ENCODE peak calls at places on chromosomes 3 and 15, in seven cellular contexts. One of them, this sample, is unnamed.

GRCh38 chr15:73930371-73930770 is 4.1 kb downstream of the LOXL1 start:
- DNase-seq in astrocyte of the spinal cord: peak
- DNase-seq in hepatocyte: peak
- DNase-seq in GM12865: no peak
- DNase-seq in colonic mucosa: no peak
- DNase-seq in progenitor cell of endocrine pancreas: no peak
- DNase-seq in endodermal cell: no peak
- DNase-seq in this sample: no peak

GRCh38 chr15:46786886-46787285 is 930.4 kb upstream of the SEMA6D start:
- DNase-seq in hepatocyte: peak
- DNase-seq in astrocyte of the spinal cord: no peak
- DNase-seq in progenitor cell of endocrine pancreas: no peak
- DNase-seq in GM12865: peak
- DNase-seq in colonic mucosa: no peak
- DNase-seq in endodermal cell: no peak
- DNase-seq in this sample: no peak

GRCh38 chr3:18827664-18828063 is 320.6 kb upstream of the KCNH8 start:
- DNase-seq in astrocyte of the spinal cord: no peak
- DNase-seq in hepatocyte: no peak
- DNase-seq in progenitor cell of endocrine pancreas: no peak
- DNase-seq in colonic mucosa: no peak
- DNase-seq in GM12865: no peak
- DNase-seq in endodermal cell: no peak
- DNase-seq in this sample: no peak

GRCh38 chr3:190586631-190587000 is 72.7 kb downstream of the IL1RAP start:
- DNase-seq in hepatocyte: peak
- DNase-seq in colonic mucosa: no peak
- DNase-seq in progenitor cell of endocrine pancreas: no peak
- DNase-seq in GM12865: peak
- DNase-seq in endodermal cell: no peak
- DNase-seq in astrocyte of the spinal cord: peak
- DNase-seq in this sample: peak

GRCh38 chr15:62403164-62403809 is 238.2 kb upstream of the C2CD4B start:
- DNase-seq in endodermal cell: no peak
- DNase-seq in GM12865: no peak
- DNase-seq in progenitor cell of endocrine pancreas: no peak
- DNase-seq in colonic mucosa: no peak
- DNase-seq in astrocyte of the spinal cord: peak
- DNase-seq in hepatocyte: no peak
- DNase-seq in this sample: no peak

GRCh38 chr3:107904536-107905066 is 186.2 kb downstream of the CD47 start:
- DNase-seq in astrocyte of the spinal cord: no peak
- DNase-seq in endodermal cell: no peak
- DNase-seq in progenitor cell of endocrine pancreas: no peak
- DNase-seq in GM12865: no peak
- DNase-seq in hepatocyte: no peak
- DNase-seq in colonic mucosa: no peak
- DNase-seq in this sample: peak

GRCh38 chr3:187101184-187102072 is 37.9 kb downstream of the RPL39L start:
- DNase-seq in GM12865: peak
- DNase-seq in hepatocyte: peak
- DNase-seq in colonic mucosa: peak
- DNase-seq in progenitor cell of endocrine pancreas: no peak
- DNase-seq in astrocyte of the spinal cord: peak
- DNase-seq in endodermal cell: no peak
- DNase-seq in this sample: peak

GRCh38 chr3:89113887-89114840 is 6.7 kb downstream of the EPHA3 start:
- DNase-seq in progenitor cell of endocrine pancreas: peak
- DNase-seq in endodermal cell: peak
- DNase-seq in GM12865: peak
- DNase-seq in colonic mucosa: peak
- DNase-seq in hepatocyte: peak
- DNase-seq in astrocyte of the spinal cord: peak
- DNase-seq in this sample: peak

GRCh38 chr3:110069641-110070538 is 732.5 kb upstream of the DPPA4 start:
- DNase-seq in hepatocyte: peak
- DNase-seq in GM12865: peak
- DNase-seq in progenitor cell of endocrine pancreas: no peak
- DNase-seq in colonic mucosa: no peak
- DNase-seq in astrocyte of the spinal cord: peak
- DNase-seq in endodermal cell: no peak
- DNase-seq in this sample: no peak

GRCh38 chr15:62135532-62136134 is 29.5 kb downstream of the C2CD4B start:
- DNase-seq in astrocyte of the spinal cord: peak
- DNase-seq in endodermal cell: no peak
- DNase-seq in GM12865: no peak
- DNase-seq in colonic mucosa: peak
- DNase-seq in hepatocyte: peak
- DNase-seq in progenitor cell of endocrine pancreas: no peak
- DNase-seq in this sample: peak

GRCh38 chr15:30649952-30650929 is 24.3 kb downstream of the ARHGAP11B start:
- DNase-seq in hepatocyte: no peak
- DNase-seq in colonic mucosa: no peak
- DNase-seq in endodermal cell: no peak
- DNase-seq in GM12865: peak
- DNase-seq in astrocyte of the spinal cord: no peak
- DNase-seq in progenitor cell of endocrine pancreas: no peak
- DNase-seq in this sample: no peak

GRCh38 chr15:63080638-63081250 is 38.2 kb downstream of the TPM1 start:
- DNase-seq in endodermal cell: no peak
- DNase-seq in progenitor cell of endocrine pancreas: no peak
- DNase-seq in GM12865: no peak
- DNase-seq in hepatocyte: no peak
- DNase-seq in colonic mucosa: no peak
- DNase-seq in astrocyte of the spinal cord: no peak
- DNase-seq in this sample: no peak

DNA sequence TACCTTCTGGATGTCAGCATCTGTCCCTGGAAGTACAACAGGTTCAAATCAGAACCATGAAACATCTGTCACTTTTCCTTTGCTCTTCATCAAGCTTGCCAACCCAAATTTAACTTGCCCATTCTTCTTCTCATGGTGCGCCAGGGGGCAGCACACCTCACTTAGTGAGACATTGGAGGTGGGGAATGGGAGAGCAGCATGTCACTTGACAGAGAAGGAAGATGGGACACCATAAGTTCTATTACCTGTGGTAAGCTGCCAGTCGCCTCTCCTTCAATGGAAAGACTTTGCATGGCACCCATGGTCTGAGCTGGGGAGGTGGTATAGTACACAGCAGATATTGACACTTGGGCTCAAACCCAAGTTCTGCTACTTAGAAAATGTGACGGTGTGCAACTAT is 2.9 kb downstream of the SCN5A start:
- DNase-seq in endodermal cell: peak
- DNase-seq in GM12865: peak
- DNase-seq in progenitor cell of endocrine pancreas: no peak
- DNase-seq in hepatocyte: peak
- DNase-seq in colonic mucosa: no peak
- DNase-seq in astrocyte of the spinal cord: peak
- DNase-seq in this sample: peak
- TF ChIP-seq CTCF in endodermal cell: peak
- TF ChIP-seq CTCF in GM12865: peak
- TF ChIP-seq CTCF in progenitor cell of endocrine pancreas: peak
- TF ChIP-seq CTCF in hepatocyte: peak
- TF ChIP-seq CTCF in colonic mucosa: no peak
- TF ChIP-seq CTCF in astrocyte of the spinal cord: peak
- TF ChIP-seq CTCF in this sample: peak

GRCh38 chr15:40275491-40275890 is 7.4 kb downstream of the ANKRD63 start:
- DNase-seq in GM12865: no peak
- DNase-seq in astrocyte of the spinal cord: no peak
- DNase-seq in hepatocyte: no peak
- DNase-seq in colonic mucosa: no peak
- DNase-seq in progenitor cell of endocrine pancreas: no peak
- DNase-seq in endodermal cell: no peak
- DNase-seq in this sample: no peak

GRCh38 chr15:40275954-40276353 is 6.9 kb downstream of the ANKRD63 start:
- DNase-seq in endodermal cell: no peak
- DNase-seq in GM12865: no peak
- DNase-seq in astrocyte of the spinal cord: no peak
- DNase-seq in hepatocyte: no peak
- DNase-seq in colonic mucosa: no peak
- DNase-seq in progenitor cell of endocrine pancreas: no peak
- DNase-seq in this sample: no peak

GRCh38 chr15:40273428-40273827 is 9.4 kb downstream of the ANKRD63 start:
- DNase-seq in colonic mucosa: no peak
- DNase-seq in GM12865: no peak
- DNase-seq in astrocyte of the spinal cord: no peak
- DNase-seq in progenitor cell of endocrine pancreas: no peak
- DNase-seq in hepatocyte: no peak
- DNase-seq in endodermal cell: no peak
- DNase-seq in this sample: no peak

GRCh38 chr15:40272713-40273056 is 10.2 kb downstream of the ANKRD63 start:
- DNase-seq in astrocyte of the spinal cord: no peak
- DNase-seq in progenitor cell of endocrine pancreas: no peak
- DNase-seq in hepatocyte: no peak
- DNase-seq in GM12865: no peak
- DNase-seq in colonic mucosa: no peak
- DNase-seq in endodermal cell: no peak
- DNase-seq in this sample: peak

GRCh38 chr15:40274350-40275274 is 8.3 kb downstream of the ANKRD63 start:
- DNase-seq in astrocyte of the spinal cord: peak
- DNase-seq in hepatocyte: peak
- DNase-seq in colonic mucosa: peak
- DNase-seq in endodermal cell: peak
- DNase-seq in progenitor cell of endocrine pancreas: peak
- DNase-seq in GM12865: peak
- DNase-seq in this sample: peak
- TF ChIP-seq CTCF in astrocyte of the spinal cord: peak
- TF ChIP-seq CTCF in hepatocyte: peak
- TF ChIP-seq CTCF in colonic mucosa: peak
- TF ChIP-seq CTCF in endodermal cell: peak
- TF ChIP-seq CTCF in progenitor cell of endocrine pancreas: peak
- TF ChIP-seq CTCF in GM12865: peak
- TF ChIP-seq CTCF in this sample: peak

GRCh38 chr3:36631549-36631948 is 132.8 kb downstream of the DCLK3 start:
- DNase-seq in astrocyte of the spinal cord: no peak
- DNase-seq in endodermal cell: peak
- DNase-seq in progenitor cell of endocrine pancreas: no peak
- DNase-seq in hepatocyte: no peak
- DNase-seq in GM12865: no peak
- DNase-seq in colonic mucosa: no peak
- DNase-seq in this sample: no peak
- TF ChIP-seq CTCF in astrocyte of the spinal cord: no peak
- TF ChIP-seq CTCF in endodermal cell: peak
- TF ChIP-seq CTCF in progenitor cell of endocrine pancreas: no peak
- TF ChIP-seq CTCF in hepatocyte: no peak
- TF ChIP-seq CTCF in GM12865: no peak
- TF ChIP-seq CTCF in colonic mucosa: no peak
- TF ChIP-seq CTCF in this sample: no peak

DNA sequence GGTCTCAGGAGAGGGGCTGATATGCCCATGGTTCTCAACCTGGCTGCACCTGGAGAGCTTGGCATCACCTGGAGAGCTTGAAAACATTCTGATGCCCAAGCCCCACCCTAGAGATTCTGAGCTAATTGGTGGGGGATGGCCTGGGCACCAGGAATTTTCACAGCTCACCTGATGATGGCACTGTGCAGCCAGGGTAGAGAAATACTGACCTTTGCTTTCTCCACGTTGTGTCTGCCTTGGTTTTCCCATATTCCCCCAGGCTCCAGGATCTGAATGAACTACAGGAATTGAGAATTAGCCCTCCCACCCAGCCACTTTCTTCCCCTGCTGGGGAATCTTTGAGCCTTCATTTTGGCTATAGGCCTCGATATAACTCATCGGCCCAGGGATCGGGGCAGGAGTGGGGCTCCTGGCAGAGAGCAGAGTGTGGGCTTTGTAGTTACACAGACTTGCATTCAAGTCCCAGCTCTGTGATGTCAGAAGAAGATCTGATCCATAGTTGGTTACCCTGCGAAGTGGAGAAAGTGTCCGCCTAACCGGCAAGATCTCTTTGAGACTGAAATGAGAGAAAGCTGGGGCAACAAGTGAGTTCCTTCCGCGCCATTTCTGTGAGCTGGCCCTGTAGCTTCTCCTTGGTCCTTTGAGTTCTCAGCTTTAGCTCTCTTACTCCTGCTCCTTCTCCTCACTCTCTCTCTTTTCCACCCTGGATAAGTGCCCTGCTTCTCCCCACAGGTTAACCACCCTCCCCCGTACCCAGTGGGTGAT is 33.1 kb upstream of the UBE2Q2 start:
- DNase-seq in GM12865: peak
- DNase-seq in astrocyte of the spinal cord: peak
- DNase-seq in colonic mucosa: peak
- DNase-seq in progenitor cell of endocrine pancreas: no peak
- DNase-seq in hepatocyte: peak
- DNase-seq in endodermal cell: peak
- DNase-seq in this sample: peak
- TF ChIP-seq CTCF in GM12865: peak
- TF ChIP-seq CTCF in astrocyte of the spinal cord: peak
- TF ChIP-seq CTCF in colonic mucosa: peak
- TF ChIP-seq CTCF in progenitor cell of endocrine pancreas: peak
- TF ChIP-seq CTCF in hepatocyte: peak
- TF ChIP-seq CTCF in endodermal cell: peak
- TF ChIP-seq CTCF in this sample: peak

DNA sequence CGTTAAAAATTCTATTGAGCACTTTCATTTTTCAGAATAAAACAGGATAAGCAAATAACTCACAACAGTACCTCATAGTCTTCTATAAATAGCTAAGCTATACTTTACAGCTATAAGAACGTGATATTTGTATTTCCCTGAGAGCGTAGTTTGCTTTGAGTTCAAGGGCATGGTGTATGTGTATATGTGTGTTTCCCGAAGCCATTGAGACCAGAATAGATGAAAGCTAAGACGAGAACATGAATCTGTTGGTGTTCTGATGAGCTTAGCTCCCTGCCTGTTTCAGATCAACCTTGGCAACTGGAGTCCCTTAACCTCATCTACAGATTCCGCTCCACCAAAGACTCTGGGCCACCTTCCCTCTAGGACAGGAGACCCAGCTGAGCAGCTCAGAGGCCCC is 59.5 kb upstream of the MCF2L2 start:
- DNase-seq in progenitor cell of endocrine pancreas: no peak
- DNase-seq in colonic mucosa: no peak
- DNase-seq in GM12865: no peak
- DNase-seq in astrocyte of the spinal cord: no peak
- DNase-seq in endodermal cell: no peak
- DNase-seq in hepatocyte: no peak
- DNase-seq in this sample: no peak
- TF ChIP-seq CTCF in progenitor cell of endocrine pancreas: no peak
- TF ChIP-seq CTCF in colonic mucosa: no peak
- TF ChIP-seq CTCF in GM12865: no peak
- TF ChIP-seq CTCF in astrocyte of the spinal cord: no peak
- TF ChIP-seq CTCF in endodermal cell: no peak
- TF ChIP-seq CTCF in hepatocyte: no peak
- TF ChIP-seq CTCF in this sample: no peak

GRCh38 chr3:34969513-34969912 is 669.8 kb upstream of the ARPP21 start:
- DNase-seq in GM12865: no peak
- DNase-seq in astrocyte of the spinal cord: no peak
- DNase-seq in progenitor cell of endocrine pancreas: no peak
- DNase-seq in hepatocyte: no peak
- DNase-seq in endodermal cell: no peak
- DNase-seq in colonic mucosa: no peak
- DNase-seq in this sample: no peak
- TF ChIP-seq CTCF in GM12865: no peak
- TF ChIP-seq CTCF in astrocyte of the spinal cord: no peak
- TF ChIP-seq CTCF in progenitor cell of endocrine pancreas: no peak
- TF ChIP-seq CTCF in hepatocyte: no peak
- TF ChIP-seq CTCF in endodermal cell: peak
- TF ChIP-seq CTCF in colonic mucosa: no peak
- TF ChIP-seq CTCF in this sample: no peak